ENCODE peak calls at places on chromosomes 13 and 19, in four cellular contexts. D, N, A and L are unnamed samples.
A peak's percentile ranks its signal among the peaks of the same experiment; 100 is the strongest.

GRCh38 chr19:33508941-33509614 is 12.5 kb downstream of the PEPD start:
- DNase-seq in D (no peak), N (no peak), A (no peak), L (no peak)

GRCh38 chr13:95781016-95781415 is 104.1 kb downstream of the DNAJC3 start:
- DNase-seq in D (no peak), N (no peak), A (no peak), L (no peak)

GRCh38 chr13:49540552-49540951 is 44.8 kb downstream of the PHF11 start:
- DNase-seq in D (peak; percentile 43), N (no peak), A (no peak), L (no peak)

GRCh38 chr13:106230450-106230849 is 305.0 kb downstream of the EFNB2 start:
- DNase-seq in D (no peak), N (no peak), A (no peak), L (peak; percentile 64)

GRCh38 chr19:45911291-45911690 is 3.3 kb downstream of the NANOS2 start:
- DNase-seq in D (no peak), N (no peak), A (no peak), L (no peak)

GRCh38 chr19:35377656-35378055 is 6.8 kb downstream of the GPR42 start:
- DNase-seq in D (no peak), N (no peak), A (no peak), L (no peak)

GRCh38 chr19:20664917-20665781 is 3.8 kb upstream of the ZNF626 start:
- DNase-seq in D (no peak), N (no peak), A (no peak), L (no peak)

GRCh38 chr19:41332468-41332867 is 21.3 kb downstream of the TGFB1 start:
- DNase-seq in D (no peak), N (no peak), A (no peak), L (no peak)

GRCh38 chr13:32248789-32249188 is 66.4 kb downstream of the ZAR1L start:
- DNase-seq in D (peak; percentile 20), N (no peak), A (no peak), L (no peak)

GRCh38 chr19:9796113-9796773 is 22.6 kb downstream of the FBXL12 start:
- DNase-seq in D (peak; percentile 88), N (peak; percentile 92), A (peak; percentile 86), L (peak; percentile 86)

GRCh38 chr13:26616126-26616525 is 58.6 kb downstream of the WASF3 start:
- DNase-seq in D (no peak), N (no peak), A (no peak), L (peak; percentile 85)

GRCh38 chr19:1066251-1066747 is 668 bp upstream of the ARHGAP45 start:
- DNase-seq in D (no peak), N (no peak), A (no peak), L (no peak)

GRCh38 chr19:2867025-2867991 is at the start of gene ZNF556:
- DNase-seq in D (peak; percentile 86), N (no peak), A (no peak), L (no peak)

GRCh38 chr13:77545626-77546412 is 10.3 kb downstream of the SCEL start:
- DNase-seq in D (no peak), N (no peak), A (no peak), L (no peak)

GRCh38 chr13:59641758-59642157 is 522.0 kb downstream of the DIAPH3 start:
- DNase-seq in D (no peak), N (no peak), A (no peak), L (no peak)

GRCh38 chr13:44373601-44374347 is at the start of gene SERP2:
- DNase-seq in D (no peak), N (peak; percentile 18), A (no peak), L (no peak)

GRCh38 chr13:29753593-29754485 is 96.6 kb downstream of the UBL3 start:
- DNase-seq in D (no peak), N (no peak), A (no peak), L (no peak)

GRCh38 chr13:90453342-90453741 is 894.1 kb upstream of the MIR17HG start:
- DNase-seq in D (no peak), N (no peak), A (no peak), L (no peak)

GRCh38 chr19:4380254-4380727 is 20.1 kb downstream of the SH3GL1 start:
- DNase-seq in D (no peak), N (no peak), A (no peak), L (peak; percentile 65)

GRCh38 chr13:28204690-28205443 is 66.5 kb downstream of the PAN3 start:
- DNase-seq in D (no peak), N (no peak), A (no peak), L (no peak)

GRCh38 chr13:93857126-93857525 is 622.4 kb downstream of the DCT start:
- DNase-seq in D (no peak), N (no peak), A (no peak), L (peak; percentile 65)

GRCh38 chr13:95073826-95074345 is 227.4 kb downstream of the ABCC4 start:
- DNase-seq in D (no peak), N (no peak), A (no peak), L (no peak)

GRCh38 chr13:105410602-105411001 is 1124.9 kb downstream of the EFNB2 start:
- DNase-seq in D (peak; percentile 19), N (peak; percentile 63), A (peak; percentile 39), L (peak; percentile 53)

GRCh38 chr19:55173717-55174409 is 6.2 kb downstream of the SYT5 start:
- DNase-seq in D (no peak), N (peak; percentile 25), A (no peak), L (peak; percentile 30)

GRCh38 chr13:21696865-21697448 is 26.1 kb downstream of the FGF9 start:
- DNase-seq in D (no peak), N (no peak), A (no peak), L (no peak)

GRCh38 chr19:4969772-4970531 is 1.0 kb downstream of the KDM4B start:
- DNase-seq in D (peak; percentile 64), N (peak; percentile 47), A (no peak), L (peak; percentile 27)

GRCh38 chr13:75675421-75675820 is 39.3 kb downstream of the LMO7 start:
- DNase-seq in D (no peak), N (no peak), A (no peak), L (peak; percentile 17)

GRCh38 chr13:43425234-43425633 is 361.5 kb downstream of the ENOX1 start:
- DNase-seq in D (no peak), N (no peak), A (no peak), L (no peak)

GRCh38 chr13:34358811-34359513 is 541.0 kb downstream of the RFC3 start:
- DNase-seq in D (no peak), N (peak; percentile 22), A (no peak), L (peak; percentile 91)

GRCh38 chr13:78787189-78787588 is 128.2 kb upstream of the OBI1 start:
- DNase-seq in D (no peak), N (no peak), A (no peak), L (no peak)

GRCh38 chr19:4524808-4525562 is 6.7 kb upstream of the PLIN4 start:
- DNase-seq in D (peak; percentile 66), N (peak; percentile 47), A (peak; percentile 44), L (peak; percentile 30)

GRCh38 chr19:3507371-3508120 is 1.4 kb downstream of the FZR1 start:
- DNase-seq in D (no peak), N (peak; percentile 49), A (no peak), L (peak; percentile 37)

GRCh38 chr19:47422417-47423163 is 3.3 kb upstream of the MEIS3 start:
- DNase-seq in D (no peak), N (no peak), A (no peak), L (no peak)

GRCh38 chr13:21310220-21310619 is 133.8 kb downstream of the MRPL57 start:
- DNase-seq in D (no peak), N (no peak), A (no peak), L (peak; percentile 81)